ENCODE peak calls at places on chromosome 17, in eight cellular contexts. I, V, Z, X, A, B, E and U are unnamed samples.
A peak's percentile ranks its signal among the peaks of the same experiment; 100 is the strongest.

GRCh38 chr17:31488264-31488981 is 96.9 kb downstream of the RAB11FIP4 start:
- DNase-seq in I (no peak), V (no peak), Z (no peak), X (no peak), A (no peak), B (peak; percentile 90), E (peak; percentile 44), U (no peak)

GRCh38 chr17:73335591-73336503 is 24.0 kb upstream of the CDC42EP4 start:
- DNase-seq in I (no peak), V (no peak), Z (no peak), X (no peak), A (no peak), B (no peak), E (no peak), U (no peak)

GRCh38 chr17:82458885-82459424 is 414 bp downstream of the NARF start:
- DNase-seq in I (peak; percentile 78), V (peak; percentile 71), Z (no peak), X (no peak), A (no peak), B (no peak), E (no peak), U (no peak)

GRCh38 chr17:57993471-57994365 is 5.7 kb upstream of the VEZF1 start:
- DNase-seq in I (peak; percentile 82), V (no peak), Z (no peak), X (no peak), A (peak; percentile 77), B (no peak), E (no peak), U (no peak)

GRCh38 chr17:8685396-8685795 is 54.9 kb upstream of the MYH10 start:
- DNase-seq in I (no peak), V (no peak), Z (no peak), X (no peak), A (no peak), B (no peak), E (no peak), U (no peak)

GRCh38 chr17:39548494-39548893 is 59.2 kb downstream of the NEUROD2 start:
- DNase-seq in I (no peak), V (no peak), Z (no peak), X (no peak), A (no peak), B (no peak), E (no peak), U (no peak)

GRCh38 chr17:31491794-31492171 is 100.3 kb downstream of the RAB11FIP4 start:
- DNase-seq in I (no peak), V (no peak), Z (no peak), X (no peak), A (no peak), B (peak; percentile 90), E (no peak), U (no peak)

GRCh38 chr17:27630607-27631408 is at the start of gene LGALS9:
- DNase-seq in I (peak; percentile 31), V (no peak), Z (no peak), X (peak; percentile 62), A (no peak), B (peak; percentile 84), E (no peak), U (no peak)

GRCh38 chr17:71441098-71441497 is 679.7 kb upstream of the SOX9 start:
- DNase-seq in I (no peak), V (no peak), Z (peak; percentile 79), X (no peak), A (no peak), B (no peak), E (no peak), U (no peak)

GRCh38 chr17:66296289-66296725 is 6.1 kb upstream of the PRKCA start:
- DNase-seq in I (no peak), V (no peak), Z (no peak), X (no peak), A (no peak), B (no peak), E (no peak), U (no peak)

GRCh38 chr17:78441271-78441986 is 63.0 kb downstream of the PGS1 start:
- DNase-seq in I (no peak), V (no peak), Z (no peak), X (no peak), A (no peak), B (no peak), E (no peak), U (no peak)

GRCh38 chr17:65393514-65393913 is 167.9 kb downstream of the AXIN2 start:
- DNase-seq in I (no peak), V (no peak), Z (no peak), X (no peak), A (no peak), B (no peak), E (no peak), U (no peak)

GRCh38 chr17:4477286-4477791 is 21.3 kb upstream of the SPNS2 start:
- DNase-seq in I (no peak), V (no peak), Z (no peak), X (no peak), A (no peak), B (no peak), E (no peak), U (no peak)

GRCh38 chr17:73071387-73071999 is 21.0 kb downstream of the SLC39A11 start:
- DNase-seq in I (no peak), V (no peak), Z (no peak), X (no peak), A (peak; percentile 80), B (no peak), E (no peak), U (no peak)

GRCh38 chr17:80877095-80877828 is 114.4 kb upstream of the CHMP6 start:
- DNase-seq in I (no peak), V (no peak), Z (no peak), X (no peak), A (no peak), B (peak; percentile 73), E (no peak), U (no peak)

GRCh38 chr17:82959990-82960418 is 119.4 kb upstream of the METRNL start:
- DNase-seq in I (no peak), V (peak; percentile 37), Z (no peak), X (no peak), A (no peak), B (peak; percentile 45), E (no peak), U (no peak)

GRCh38 chr17:7586673-7587419 is 3.0 kb downstream of the SOX15 start:
- DNase-seq in I (no peak), V (no peak), Z (peak; percentile 58), X (no peak), A (peak; percentile 62), B (no peak), E (peak; percentile 58), U (no peak)
- TF ChIP-seq CTCF in I (no peak), V (no peak), Z (peak; percentile 68), X (no peak), A (peak; percentile 73), B (no peak), E (peak; percentile 68), U (no peak)

GRCh38 chr17:38429476-38430100 is 1.3 kb downstream of the ARHGAP23 start:
- DNase-seq in I (no peak), V (no peak), Z (no peak), X (no peak), A (no peak), B (no peak), E (no peak), U (no peak)

GRCh38 chr17:38427160-38427949 is 909 bp upstream of the ARHGAP23 start:
- DNase-seq in I (no peak), V (no peak), Z (no peak), X (no peak), A (no peak), B (no peak), E (no peak), U (no peak)

GRCh38 chr17:38426441-38426840 is 1.8 kb upstream of the ARHGAP23 start:
- DNase-seq in I (no peak), V (no peak), Z (no peak), X (no peak), A (no peak), B (no peak), E (no peak), U (no peak)

GRCh38 chr17:38428643-38429371 is 543 bp downstream of the ARHGAP23 start:
- DNase-seq in I (peak; percentile 56), V (peak; percentile 83), Z (no peak), X (no peak), A (no peak), B (peak; percentile 82), E (no peak), U (no peak)

DNA sequence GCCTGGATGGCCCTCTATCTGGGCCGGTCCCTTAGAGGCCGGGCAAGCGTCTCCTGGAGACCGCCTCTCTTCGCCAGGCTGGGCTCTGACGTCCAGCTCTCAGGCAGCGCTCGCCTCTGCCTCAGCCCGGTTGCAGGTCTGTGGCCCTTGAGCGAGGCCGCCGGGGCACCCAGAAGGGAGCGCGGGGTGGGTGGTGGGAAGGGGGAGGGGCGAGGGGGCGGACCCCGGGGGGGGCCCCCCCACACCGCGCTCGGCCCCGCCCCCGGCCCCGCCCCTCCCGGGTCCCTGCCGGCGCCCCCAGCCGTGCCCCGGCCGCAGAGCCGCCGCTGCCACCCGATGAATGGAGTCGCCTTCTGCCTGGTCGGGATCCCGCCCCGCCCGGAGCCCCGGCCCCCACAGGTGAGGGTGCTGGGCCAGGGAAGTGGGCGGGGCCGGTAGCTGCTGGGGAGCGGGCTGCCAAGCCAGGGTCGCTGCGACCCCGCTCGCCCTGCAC is at the start of gene ARHGAP23:
- DNase-seq in I (peak; percentile 52), V (peak; percentile 89), Z (no peak), X (no peak), A (no peak), B (peak; percentile 87), E (peak; percentile 90), U (no peak)
- H3K9me3 ChIP-seq in I (no peaks in the 10 kb centered on the region), V (no peaks in the 10 kb centered on the region), Z (no peaks in the 10 kb centered on the region), X (no peaks in the 10 kb centered on the region), A (no peaks in the 10 kb centered on the region), B (no peaks in the 10 kb centered on the region), E (no peaks in the 10 kb centered on the region), U (no peaks in the 10 kb centered on the region)

DNA sequence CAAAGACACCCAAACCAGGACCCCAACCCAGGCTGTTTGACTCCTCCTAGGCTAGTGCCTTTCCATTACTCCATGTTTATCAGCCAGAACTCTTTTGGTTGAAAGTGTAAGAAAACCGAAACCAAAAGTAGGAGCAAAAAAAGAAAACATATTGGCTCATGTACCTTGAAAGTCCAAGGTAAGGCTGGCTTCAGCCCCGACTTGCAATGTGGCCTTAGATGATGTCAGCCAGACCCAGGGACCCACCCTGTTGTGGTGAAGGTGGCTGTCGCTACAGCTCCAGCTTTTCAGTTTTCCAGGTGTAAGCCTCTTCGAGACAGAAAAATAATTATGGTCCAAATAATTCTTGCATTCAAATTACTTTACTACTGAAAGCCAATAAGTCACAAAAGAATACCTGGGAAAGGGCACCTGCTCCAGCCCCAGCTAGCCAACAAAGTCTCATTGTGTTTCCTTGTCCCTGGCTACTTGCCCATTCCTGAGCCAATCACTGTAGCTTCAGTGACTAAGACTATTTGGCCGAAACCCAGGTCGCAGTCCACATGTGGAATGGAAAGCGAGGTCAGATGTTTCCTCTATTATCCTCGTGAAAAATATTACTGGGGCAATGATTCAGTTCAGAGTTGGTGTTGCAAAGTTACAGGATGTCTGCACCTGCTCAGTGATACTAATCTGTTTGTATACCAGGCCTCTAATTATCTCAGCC is 20.7 kb downstream of the DNAH9 start:
- DNase-seq in I (no peak), V (no peak), Z (no peak), X (peak; percentile 86), A (peak; percentile 58), B (no peak), E (no peak), U (no peak)
- TF ChIP-seq POLR2AphosphoS5 in I (no peak), V (no peak), Z (no peak), X (no peak), A (no peak), B (no peak), E (no peak), U (no peak)

DNA sequence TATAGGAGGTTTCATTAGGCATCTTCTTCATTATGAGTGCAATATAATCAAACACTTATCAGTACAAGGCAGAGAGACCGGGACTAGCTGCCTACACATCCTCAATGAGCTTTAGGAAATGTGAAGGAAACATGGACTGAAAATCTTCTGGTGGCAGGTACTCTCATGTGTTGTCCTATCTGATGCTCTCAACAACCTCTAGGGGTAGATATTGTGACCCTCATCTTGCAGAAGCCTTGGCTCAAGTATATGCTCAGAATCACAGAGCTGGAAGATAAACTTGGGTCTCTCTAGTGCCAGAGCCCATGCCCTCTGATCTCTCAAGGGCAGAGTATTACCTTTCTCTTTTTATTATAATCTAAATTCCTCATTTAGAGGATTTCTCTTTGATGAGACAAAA is 181.6 kb upstream of the C17orf78 start:
- DNase-seq in I (no peak), V (no peak), Z (no peak), X (no peak), A (no peak), B (no peak), E (no peak), U (no peak)
- TF ChIP-seq CTCF in I (no peak), V (no peak), Z (peak; percentile 8), X (no peak), A (no peak), B (no peak), E (peak; percentile 4), U (no peak)